ENCODE peak calls at places on chromosomes 3 and 15, in four cellular contexts. One of them, this sample, is unnamed.

GRCh38 chr15:44738340-44738984 is 2.1 kb downstream of the TRIM69 start:
- DNase-seq in HCT116: peak
- DNase-seq in GM12878: no peak
- DNase-seq in K562: peak
- DNase-seq in this sample: no peak

GRCh38 chr15:59688383-59688887 is 685 bp downstream of the BNIP2 start:
- DNase-seq in K562: no peak
- DNase-seq in HCT116: peak
- DNase-seq in GM12878: peak
- DNase-seq in this sample: no peak

GRCh38 chr15:84962975-84963374 is 18.7 kb upstream of the PDE8A start:
- DNase-seq in HCT116: no peak
- DNase-seq in GM12878: no peak
- DNase-seq in K562: no peak
- DNase-seq in this sample: no peak

GRCh38 chr3:69425249-69425648 is 39.4 kb upstream of the FRMD4B start:
- DNase-seq in GM12878: no peak
- DNase-seq in K562: no peak
- DNase-seq in HCT116: peak
- DNase-seq in this sample: no peak

GRCh38 chr3:76083992-76084391 is 298.6 kb upstream of the ZNF717 start:
- DNase-seq in GM12878: no peak
- DNase-seq in K562: no peak
- DNase-seq in HCT116: no peak
- DNase-seq in this sample: no peak

GRCh38 chr3:177111541-177111949 is 85.7 kb downstream of the TBL1XR1 start:
- DNase-seq in HCT116: no peak
- DNase-seq in GM12878: no peak
- DNase-seq in K562: no peak
- DNase-seq in this sample: no peak

GRCh38 chr3:99620976-99621375 is 17.4 kb upstream of the COL8A1 start:
- DNase-seq in K562: no peak
- DNase-seq in GM12878: no peak
- DNase-seq in HCT116: no peak
- DNase-seq in this sample: no peak

GRCh38 chr3:169394316-169394715 is 269.2 kb downstream of the MECOM start:
- DNase-seq in K562: no peak
- DNase-seq in HCT116: no peak
- DNase-seq in GM12878: no peak
- DNase-seq in this sample: no peak

GRCh38 chr3:107367353-107367752 is 9.9 kb upstream of the CCDC54 start:
- DNase-seq in HCT116: peak
- DNase-seq in K562: peak
- DNase-seq in GM12878: no peak
- DNase-seq in this sample: no peak

GRCh38 chr15:41862515-41863116 is 24.0 kb downstream of the PLA2G4B start:
- DNase-seq in GM12878: no peak
- DNase-seq in K562: no peak
- DNase-seq in HCT116: peak
- DNase-seq in this sample: no peak

GRCh38 chr3:132486086-132486485 is 68.8 kb downstream of the DNAJC13 start:
- DNase-seq in K562: no peak
- DNase-seq in HCT116: no peak
- DNase-seq in GM12878: no peak
- DNase-seq in this sample: no peak

GRCh38 chr3:29080967-29081366 is 199.9 kb upstream of the RBMS3 start:
- DNase-seq in GM12878: no peak
- DNase-seq in HCT116: no peak
- DNase-seq in K562: no peak
- DNase-seq in this sample: no peak

GRCh38 chr3:13865581-13866405 is 14.1 kb downstream of the WNT7A start:
- DNase-seq in K562: no peak
- DNase-seq in GM12878: no peak
- DNase-seq in HCT116: no peak
- DNase-seq in this sample: no peak

GRCh38 chr3:13282528-13282985 is 137.6 kb downstream of the NUP210 start:
- DNase-seq in HCT116: no peak
- DNase-seq in K562: peak
- DNase-seq in GM12878: no peak
- DNase-seq in this sample: peak

GRCh38 chr15:99092554-99093172 is 12.2 kb upstream of the SYNM start:
- DNase-seq in K562: no peak
- DNase-seq in GM12878: no peak
- DNase-seq in HCT116: no peak
- DNase-seq in this sample: no peak

GRCh38 chr3:155243512-155243921 is 50.0 kb downstream of the STRIT1 start:
- DNase-seq in K562: no peak
- DNase-seq in HCT116: no peak
- DNase-seq in GM12878: no peak
- DNase-seq in this sample: no peak

GRCh38 chr3:46565113-46565490 is 1.0 kb downstream of the LRRC2 start:
- DNase-seq in HCT116: no peak
- DNase-seq in K562: no peak
- DNase-seq in GM12878: no peak
- DNase-seq in this sample: peak

GRCh38 chr15:28881170-28881569 is 4.6 kb upstream of the APBA2 start:
- DNase-seq in HCT116: no peak
- DNase-seq in GM12878: no peak
- DNase-seq in K562: no peak
- DNase-seq in this sample: no peak

GRCh38 chr3:115626711-115627110 is 3.4 kb downstream of the GAP43 start:
- DNase-seq in GM12878: no peak
- DNase-seq in K562: no peak
- DNase-seq in HCT116: no peak
- DNase-seq in this sample: no peak

GRCh38 chr3:61268659-61269058 is 17.4 kb upstream of the FHIT start:
- DNase-seq in HCT116: no peak
- DNase-seq in GM12878: no peak
- DNase-seq in K562: no peak
- DNase-seq in this sample: no peak

GRCh38 chr15:67117356-67117755 is 52.0 kb downstream of the SMAD3 start:
- DNase-seq in HCT116: no peak
- DNase-seq in GM12878: no peak
- DNase-seq in K562: no peak
- DNase-seq in this sample: no peak

GRCh38 chr15:39285066-39285465 is 295.8 kb upstream of the THBS1 start:
- DNase-seq in GM12878: no peak
- DNase-seq in K562: no peak
- DNase-seq in HCT116: no peak
- DNase-seq in this sample: no peak

GRCh38 chr3:852033-852432 is 240.8 kb upstream of the CNTN6 start:
- DNase-seq in GM12878: no peak
- DNase-seq in HCT116: no peak
- DNase-seq in K562: no peak
- DNase-seq in this sample: no peak

GRCh38 chr3:34357461-34357860 is 559.0 kb downstream of the PDCD6IP start:
- DNase-seq in GM12878: no peak
- DNase-seq in K562: no peak
- DNase-seq in HCT116: no peak
- DNase-seq in this sample: no peak

GRCh38 chr3:41198526-41198925 is 779 bp upstream of the CTNNB1 start:
- DNase-seq in GM12878: no peak
- DNase-seq in K562: no peak
- DNase-seq in HCT116: no peak
- DNase-seq in this sample: no peak

GRCh38 chr15:87604857-87605446 is 651.6 kb downstream of the NTRK3 start:
- DNase-seq in HCT116: no peak
- DNase-seq in GM12878: no peak
- DNase-seq in K562: peak
- DNase-seq in this sample: no peak

GRCh38 chr3:30544811-30545210 is 61.6 kb upstream of the TGFBR2 start:
- DNase-seq in GM12878: no peak
- DNase-seq in K562: no peak
- DNase-seq in HCT116: no peak
- DNase-seq in this sample: no peak

GRCh38 chr3:136464502-136464901 is 214.4 kb downstream of the PCCB start:
- DNase-seq in GM12878: no peak
- DNase-seq in HCT116: no peak
- DNase-seq in K562: no peak
- DNase-seq in this sample: no peak

GRCh38 chr15:77533530-77533929 is 99.2 kb downstream of the LINGO1 start:
- DNase-seq in K562: no peak
- DNase-seq in HCT116: no peak
- DNase-seq in GM12878: no peak
- DNase-seq in this sample: no peak

GRCh38 chr15:62287066-62287857 is 122.2 kb upstream of the C2CD4B start:
- DNase-seq in GM12878: no peak
- DNase-seq in K562: no peak
- DNase-seq in HCT116: no peak
- DNase-seq in this sample: no peak
- TF ChIP-seq EGR1 in GM12878: no peak
- TF ChIP-seq EGR1 in K562: no peak
- TF ChIP-seq EGR1 in HCT116: no peak
- TF ChIP-seq EGR1 in this sample: no peak

GRCh38 chr15:52078876-52079700 is 33.5 kb downstream of the BCL2L10 start:
- DNase-seq in K562: peak
- DNase-seq in HCT116: peak
- DNase-seq in GM12878: no peak
- DNase-seq in this sample: peak
- TF ChIP-seq MAX in K562: no peak
- TF ChIP-seq MAX in HCT116: no peak
- TF ChIP-seq MAX in GM12878: no peak
- TF ChIP-seq MAX in this sample: no peak

GRCh38 chr3:21747376-21747775 is 3.6 kb downstream of the ZNF385D start:
- DNase-seq in GM12878: no peak
- DNase-seq in K562: no peak
- DNase-seq in HCT116: no peak
- DNase-seq in this sample: no peak
- TF ChIP-seq EGR1 in GM12878: no peak
- TF ChIP-seq EGR1 in K562: no peak
- TF ChIP-seq EGR1 in HCT116: no peak
- TF ChIP-seq EGR1 in this sample: no peak

GRCh38 chr3:166446291-166446690 is 609.1 kb upstream of the BCHE start:
- DNase-seq in GM12878: no peak
- DNase-seq in K562: no peak
- DNase-seq in HCT116: no peak
- DNase-seq in this sample: no peak

GRCh38 chr3:166446986-166447385 is 609.8 kb upstream of the BCHE start:
- DNase-seq in HCT116: no peak
- DNase-seq in K562: no peak
- DNase-seq in GM12878: no peak
- DNase-seq in this sample: no peak

GRCh38 chr3:166445865-166446264 is 608.6 kb upstream of the BCHE start:
- DNase-seq in GM12878: no peak
- DNase-seq in K562: no peak
- DNase-seq in HCT116: no peak
- DNase-seq in this sample: no peak

GRCh38 chr3:166444756-166445155 is 607.5 kb upstream of the BCHE start:
- DNase-seq in HCT116: no peak
- DNase-seq in K562: no peak
- DNase-seq in GM12878: no peak
- DNase-seq in this sample: no peak

DNA sequence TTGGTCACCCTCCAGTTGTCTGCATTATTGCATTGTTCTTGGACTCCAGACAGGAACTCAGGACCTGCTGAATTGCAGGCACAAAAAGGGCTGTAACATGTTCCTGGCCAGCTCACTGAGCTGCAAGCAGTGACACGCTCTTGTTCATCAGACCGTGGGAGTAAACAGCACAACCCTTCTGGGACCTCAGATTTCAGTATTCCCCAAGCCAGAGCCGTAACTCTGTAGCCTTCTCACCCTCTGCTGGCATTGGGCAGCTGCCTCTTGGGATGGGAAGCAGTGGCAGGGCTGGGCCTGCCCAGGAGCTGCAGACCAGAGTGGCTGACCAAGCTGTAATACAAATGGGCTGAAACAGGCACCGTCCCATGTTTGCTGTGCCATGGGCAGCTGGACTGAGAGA is 607.1 kb upstream of the BCHE start:
- DNase-seq in K562: no peak
- DNase-seq in HCT116: no peak
- DNase-seq in GM12878: no peak
- DNase-seq in this sample: no peak
- TF ChIP-seq MAX in K562: no peak
- TF ChIP-seq MAX in HCT116: no peak
- TF ChIP-seq MAX in GM12878: no peak
- TF ChIP-seq MAX in this sample: no peak

DNA sequence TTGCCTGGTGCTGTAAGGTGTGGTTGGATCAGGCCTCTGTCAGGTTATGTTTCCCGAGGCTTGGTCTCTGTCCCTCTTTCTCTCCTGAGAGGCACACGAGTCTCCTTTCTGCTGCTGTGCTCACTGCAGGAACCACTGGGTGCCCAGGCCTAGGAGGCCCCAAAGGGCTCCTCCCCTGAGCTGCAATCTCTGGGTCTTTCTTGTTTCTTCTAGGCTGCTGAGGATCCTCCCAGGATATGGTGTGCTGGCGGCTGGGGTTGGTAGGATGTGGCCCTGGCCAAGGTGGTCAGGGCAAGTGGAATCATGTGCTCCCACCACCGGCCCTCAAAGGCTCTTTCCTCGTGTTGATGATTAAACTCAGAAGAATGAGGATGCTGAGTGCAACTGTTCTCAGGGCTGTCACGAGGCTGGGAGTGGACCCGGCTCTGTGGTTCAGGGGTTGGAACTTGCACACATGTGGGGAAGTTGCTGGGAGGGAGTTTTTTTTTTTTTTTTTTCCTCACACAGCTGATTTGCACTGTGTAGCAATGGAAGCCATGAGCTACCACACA is 43.6 kb upstream of the CTSH start:
- DNase-seq in HCT116: peak
- DNase-seq in K562: no peak
- DNase-seq in GM12878: peak
- DNase-seq in this sample: no peak
- TF ChIP-seq EGR1 in HCT116: no peak
- TF ChIP-seq EGR1 in K562: no peak
- TF ChIP-seq EGR1 in GM12878: no peak
- TF ChIP-seq EGR1 in this sample: no peak

DNA sequence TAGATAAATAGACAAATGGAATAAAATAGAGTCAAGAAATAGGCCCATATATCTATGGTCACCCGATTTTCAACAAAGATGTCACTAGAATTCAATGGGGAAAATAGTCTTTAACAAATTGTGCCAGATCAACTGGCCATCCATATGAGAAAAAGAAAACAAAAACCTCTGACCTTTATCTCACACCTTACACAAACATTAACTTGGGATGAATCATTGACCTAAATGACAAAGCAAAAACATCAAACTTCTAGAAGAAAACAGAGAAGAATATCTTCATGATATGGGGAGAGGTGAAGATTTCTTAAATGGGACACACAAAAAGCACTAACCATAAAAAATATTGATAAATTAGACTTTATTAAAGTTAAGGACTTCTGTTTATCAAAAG is 31.9 kb downstream of the ITGA11 start:
- DNase-seq in HCT116: no peak
- DNase-seq in K562: no peak
- DNase-seq in GM12878: no peak
- DNase-seq in this sample: no peak
- TF ChIP-seq MAX in HCT116: no peak
- TF ChIP-seq MAX in K562: no peak
- TF ChIP-seq MAX in GM12878: no peak
- TF ChIP-seq MAX in this sample: no peak